ENCODE peak calls at places on chromosome 10, in nine cellular contexts. S is AG10803; I is heart left ventricle; P is mucosa of descending colon; C is CD4-positive, alpha-beta T cell; X is heart right ventricle; B is HFFc6; M is GM12865; Q is tibial nerve. Z is an unnamed sample.

GRCh38 chr10:17022898-17023297 is 106.7 kb downstream of the CUBN start:
- DNase-seq in S (peak), I (no peak), P (no peak), C (no peak), X (no peak), B (no peak), M (no peak), Q (no peak), Z (no peak)

GRCh38 chr10:112039823-112040222 is 143.7 kb downstream of the GPAM start:
- DNase-seq in S (no peak), I (no peak), P (no peak), C (no peak), X (no peak), B (no peak), M (no peak), Q (no peak), Z (no peak)

GRCh38 chr10:13019280-13019679 is 17.8 kb upstream of the CCDC3 start:
- DNase-seq in S (no peak), I (no peak), P (no peak), C (no peak), X (no peak), B (no peak), M (peak), Q (no peak), Z (no peak)

GRCh38 chr10:15787426-15787825 is 67.7 kb upstream of the ITGA8 start:
- DNase-seq in S (no peak), I (no peak), P (no peak), C (no peak), X (no peak), B (no peak), M (no peak), Q (no peak), Z (no peak)

GRCh38 chr10:13712799-13713581 is 126.2 kb downstream of the PRPF18 start:
- DNase-seq in S (peak), I (peak), P (peak), C (no peak), X (peak), B (peak), M (peak), Q (peak), Z (peak)

GRCh38 chr10:89891006-89891405 is 189.6 kb downstream of the KIF20B start:
- DNase-seq in S (no peak), I (no peak), P (no peak), C (no peak), X (no peak), B (no peak), M (no peak), Q (no peak), Z (no peak)

GRCh38 chr10:123997486-123998196 is 95.8 kb downstream of the CHST15 start:
- DNase-seq in S (peak), I (peak), P (no peak), C (no peak), X (no peak), B (peak), M (peak), Q (peak), Z (peak)

GRCh38 chr10:73998623-73999622 is 1.0 kb downstream of the VCL start:
- DNase-seq in S (peak), I (peak), P (peak), C (no peak), X (peak), B (peak), M (peak), Q (peak), Z (no peak)

GRCh38 chr10:33215635-33216034 is 118.8 kb downstream of the NRP1 start:
- DNase-seq in S (peak), I (no peak), P (no peak), C (no peak), X (no peak), B (no peak), M (no peak), Q (no peak), Z (no peak)

GRCh38 chr10:105605104-105605503 is 964.0 kb downstream of the SORCS3 start:
- DNase-seq in S (no peak), I (no peak), P (no peak), C (no peak), X (no peak), B (no peak), M (no peak), Q (no peak), Z (no peak)

GRCh38 chr10:110340821-110341220 is 36.1 kb upstream of the SMNDC1 start:
- DNase-seq in S (no peak), I (no peak), P (no peak), C (no peak), X (no peak), B (no peak), M (no peak), Q (no peak), Z (no peak)

GRCh38 chr10:115982076-115982475 is 290.9 kb downstream of the GFRA1 start:
- DNase-seq in S (no peak), I (no peak), P (no peak), C (no peak), X (no peak), B (no peak), M (no peak), Q (no peak), Z (no peak)

GRCh38 chr10:104337985-104338735 is at the start of gene ITPRIP:
- DNase-seq in S (peak), I (peak), P (peak), C (peak), X (peak), B (peak), M (peak), Q (peak), Z (peak)

GRCh38 chr10:98404571-98405396 is 10.2 kb downstream of the PYROXD2 start:
- DNase-seq in S (peak), I (no peak), P (no peak), C (no peak), X (no peak), B (peak), M (peak), Q (no peak), Z (peak)

GRCh38 chr10:59358576-59358975 is 3.8 kb downstream of the FAM13C start:
- DNase-seq in S (no peak), I (no peak), P (no peak), C (no peak), X (no peak), B (no peak), M (no peak), Q (no peak), Z (no peak)
- TF ChIP-seq CTCF in S (no peak), I (no peak), P (no peak), C (no peak), X (no peak), B (no peak), M (no peak), Q (no peak), Z (no peak)

GRCh38 chr10:75234683-75235374 is 928 bp downstream of the COMTD1 start:
- DNase-seq in S (no peak), I (peak), P (peak), C (no peak), X (peak), B (no peak), M (peak), Q (no peak), Z (no peak)
- TF ChIP-seq CTCF in S (no peak), I (no peak), P (no peak), C (no peak), X (no peak), B (peak), M (peak), Q (no peak), Z (peak)

DNA sequence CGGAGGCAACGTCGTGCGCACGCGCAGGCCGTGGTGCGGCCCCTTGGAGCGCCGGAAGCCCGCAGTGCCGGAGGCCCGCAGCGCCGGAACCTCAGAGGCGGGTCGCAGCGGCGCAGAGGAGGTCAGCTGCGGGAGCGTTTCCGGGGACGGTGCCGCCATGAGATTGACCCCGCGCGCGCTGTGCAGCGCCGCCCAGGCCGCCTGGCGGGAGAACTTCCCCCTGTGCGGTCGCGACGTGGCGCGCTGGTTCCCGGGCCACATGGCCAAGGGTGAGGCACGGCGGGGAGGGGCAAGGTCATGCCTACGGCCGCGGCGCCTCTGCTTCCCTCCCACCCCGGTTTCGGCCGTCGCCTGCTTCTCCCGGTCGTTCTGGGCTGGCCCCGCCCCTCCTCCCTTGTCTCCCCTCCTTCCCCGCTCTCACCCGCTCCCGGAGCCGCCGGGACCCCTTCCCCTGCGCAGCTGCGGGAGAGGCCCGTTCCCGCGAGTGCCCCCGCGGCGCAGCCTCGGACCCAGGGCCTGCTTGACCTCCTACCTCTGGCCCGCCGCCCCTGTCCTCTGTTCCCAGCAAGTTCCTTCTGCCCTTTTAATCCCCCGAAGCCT is at the start of gene MTG1:
- DNase-seq in S (peak), I (peak), P (peak), C (peak), X (peak), B (peak), M (peak), Q (peak), Z (peak)
- TF ChIP-seq CTCF in S (no peak), I (no peak), P (no peak), C (peak), X (no peak), B (peak), M (peak), Q (no peak), Z (peak)

GRCh38 chr10:6701289-6701688 is 121.2 kb upstream of the PRKCQ start:
- DNase-seq in S (no peak), I (no peak), P (no peak), C (no peak), X (no peak), B (no peak), M (no peak), Q (no peak), Z (no peak)
- TF ChIP-seq CTCF in S (no peak), I (peak), P (no peak), C (no peak), X (no peak), B (no peak), M (no peak), Q (no peak), Z (no peak)

GRCh38 chr10:79223001-79223345 is 124.3 kb upstream of the PPIF start:
- DNase-seq in S (no peak), I (no peak), P (no peak), C (no peak), X (no peak), B (no peak), M (no peak), Q (no peak), Z (no peak)

GRCh38 chr10:79219276-79219957 is 127.9 kb upstream of the PPIF start:
- DNase-seq in S (no peak), I (peak), P (no peak), C (no peak), X (no peak), B (no peak), M (no peak), Q (no peak), Z (no peak)

GRCh38 chr10:79222186-79222585 is 125.1 kb upstream of the PPIF start:
- DNase-seq in S (no peak), I (peak), P (no peak), C (no peak), X (peak), B (no peak), M (no peak), Q (no peak), Z (no peak)

GRCh38 chr10:79220296-79220695 is 127.0 kb upstream of the PPIF start:
- DNase-seq in S (no peak), I (no peak), P (no peak), C (no peak), X (no peak), B (no peak), M (no peak), Q (no peak), Z (no peak)

GRCh38 chr10:79221110-79222051 is 125.9 kb upstream of the PPIF start:
- DNase-seq in S (peak), I (peak), P (peak), C (no peak), X (peak), B (peak), M (no peak), Q (peak), Z (no peak)
- TF ChIP-seq CTCF in S (no peak), I (no peak), P (no peak), C (no peak), X (no peak), B (no peak), M (no peak), Q (no peak), Z (no peak)

Z was measured in GM10248.